ENCODE peak calls at places on chromosomes 16 and 17, in five cellular contexts. One of them, this sample, is unnamed.

GRCh38 chr17:20993863-20994778 is 48.7 kb downstream of the USP22 start:
- DNase-seq in coronary artery: peak
- DNase-seq in tibial nerve: no peak
- DNase-seq in SK-N-MC: no peak
- DNase-seq in CD4-positive, CD25-positive, alpha-beta regulatory T cell: no peak
- DNase-seq in this sample: no peak

GRCh38 chr16:35186045-35186759 is 1726.8 kb downstream of the TP53TG3F start:
- DNase-seq in coronary artery: peak
- DNase-seq in CD4-positive, CD25-positive, alpha-beta regulatory T cell: no peak
- DNase-seq in SK-N-MC: no peak
- DNase-seq in tibial nerve: no peak
- DNase-seq in this sample: no peak

GRCh38 chr17:55661359-55661758 is 61.3 kb downstream of the TMEM100 start:
- DNase-seq in coronary artery: no peak
- DNase-seq in SK-N-MC: no peak
- DNase-seq in tibial nerve: no peak
- DNase-seq in CD4-positive, CD25-positive, alpha-beta regulatory T cell: no peak
- DNase-seq in this sample: no peak

GRCh38 chr17:74372426-74372825 is 5.1 kb downstream of the GPR142 start:
- DNase-seq in tibial nerve: no peak
- DNase-seq in CD4-positive, CD25-positive, alpha-beta regulatory T cell: no peak
- DNase-seq in coronary artery: no peak
- DNase-seq in SK-N-MC: no peak
- DNase-seq in this sample: no peak

GRCh38 chr17:49290690-49291326 is 60.2 kb upstream of the PHOSPHO1 start:
- DNase-seq in SK-N-MC: peak
- DNase-seq in tibial nerve: peak
- DNase-seq in CD4-positive, CD25-positive, alpha-beta regulatory T cell: peak
- DNase-seq in coronary artery: no peak
- DNase-seq in this sample: peak

GRCh38 chr17:74512041-74512440 is 19.2 kb downstream of the CD300LB start:
- DNase-seq in tibial nerve: no peak
- DNase-seq in CD4-positive, CD25-positive, alpha-beta regulatory T cell: no peak
- DNase-seq in coronary artery: no peak
- DNase-seq in SK-N-MC: no peak
- DNase-seq in this sample: no peak

GRCh38 chr17:7856081-7856791 is 1.1 kb downstream of the NAA38 start:
- DNase-seq in coronary artery: no peak
- DNase-seq in SK-N-MC: no peak
- DNase-seq in CD4-positive, CD25-positive, alpha-beta regulatory T cell: no peak
- DNase-seq in tibial nerve: peak
- DNase-seq in this sample: no peak

GRCh38 chr17:63477471-63478440 is 895 bp downstream of the ACE start:
- DNase-seq in SK-N-MC: no peak
- DNase-seq in coronary artery: no peak
- DNase-seq in CD4-positive, CD25-positive, alpha-beta regulatory T cell: no peak
- DNase-seq in tibial nerve: no peak
- DNase-seq in this sample: no peak

GRCh38 chr16:66481943-66482390 is 54.9 kb downstream of the BEAN1 start:
- DNase-seq in CD4-positive, CD25-positive, alpha-beta regulatory T cell: no peak
- DNase-seq in SK-N-MC: no peak
- DNase-seq in coronary artery: no peak
- DNase-seq in tibial nerve: no peak
- DNase-seq in this sample: no peak

GRCh38 chr17:43389022-43389947 is 9.5 kb upstream of the ARL4D start:
- DNase-seq in CD4-positive, CD25-positive, alpha-beta regulatory T cell: peak
- DNase-seq in SK-N-MC: peak
- DNase-seq in tibial nerve: peak
- DNase-seq in coronary artery: peak
- DNase-seq in this sample: no peak

GRCh38 chr17:79791354-79792123 is 5.3 kb downstream of the CBX8 start:
- DNase-seq in tibial nerve: no peak
- DNase-seq in coronary artery: no peak
- DNase-seq in CD4-positive, CD25-positive, alpha-beta regulatory T cell: no peak
- DNase-seq in SK-N-MC: no peak
- DNase-seq in this sample: no peak

GRCh38 chr16:88446736-88447135 is 6.3 kb upstream of the ZFPM1 start:
- DNase-seq in coronary artery: no peak
- DNase-seq in CD4-positive, CD25-positive, alpha-beta regulatory T cell: no peak
- DNase-seq in tibial nerve: no peak
- DNase-seq in SK-N-MC: no peak
- DNase-seq in this sample: no peak

GRCh38 chr16:56203052-56203451 is 11.8 kb downstream of the GNAO1 start:
- DNase-seq in CD4-positive, CD25-positive, alpha-beta regulatory T cell: no peak
- DNase-seq in coronary artery: no peak
- DNase-seq in tibial nerve: no peak
- DNase-seq in SK-N-MC: no peak
- DNase-seq in this sample: no peak

GRCh38 chr17:49021095-49021767 is 24.0 kb downstream of the IGF2BP1 start:
- DNase-seq in SK-N-MC: no peak
- DNase-seq in tibial nerve: no peak
- DNase-seq in CD4-positive, CD25-positive, alpha-beta regulatory T cell: no peak
- DNase-seq in coronary artery: no peak
- DNase-seq in this sample: no peak

GRCh38 chr17:29835438-29836351 is 94.3 kb downstream of the SSH2 start:
- DNase-seq in CD4-positive, CD25-positive, alpha-beta regulatory T cell: no peak
- DNase-seq in SK-N-MC: no peak
- DNase-seq in tibial nerve: no peak
- DNase-seq in coronary artery: no peak
- DNase-seq in this sample: no peak

GRCh38 chr17:77696151-77696719 is 262.3 kb upstream of the TNRC6C start:
- DNase-seq in CD4-positive, CD25-positive, alpha-beta regulatory T cell: no peak
- DNase-seq in tibial nerve: no peak
- DNase-seq in SK-N-MC: no peak
- DNase-seq in coronary artery: peak
- DNase-seq in this sample: no peak

GRCh38 chr17:68614718-68615117 is 13.6 kb upstream of the FAM20A start:
- DNase-seq in CD4-positive, CD25-positive, alpha-beta regulatory T cell: no peak
- DNase-seq in coronary artery: no peak
- DNase-seq in tibial nerve: no peak
- DNase-seq in SK-N-MC: no peak
- DNase-seq in this sample: no peak

GRCh38 chr17:59152925-59153324 is 2.1 kb downstream of the SKA2 start:
- DNase-seq in SK-N-MC: no peak
- DNase-seq in CD4-positive, CD25-positive, alpha-beta regulatory T cell: no peak
- DNase-seq in tibial nerve: no peak
- DNase-seq in coronary artery: no peak
- DNase-seq in this sample: no peak

GRCh38 chr17:28482551-28483199 is 9.2 kb downstream of the SLC13A2 start:
- DNase-seq in tibial nerve: no peak
- DNase-seq in CD4-positive, CD25-positive, alpha-beta regulatory T cell: no peak
- DNase-seq in coronary artery: no peak
- DNase-seq in SK-N-MC: no peak
- DNase-seq in this sample: no peak

GRCh38 chr16:75374388-75374787 is 58.9 kb downstream of the CFDP1 start:
- DNase-seq in tibial nerve: no peak
- DNase-seq in CD4-positive, CD25-positive, alpha-beta regulatory T cell: no peak
- DNase-seq in SK-N-MC: no peak
- DNase-seq in coronary artery: no peak
- DNase-seq in this sample: no peak

GRCh38 chr16:82748026-82748425 is 121.3 kb downstream of the CDH13 start:
- DNase-seq in tibial nerve: no peak
- DNase-seq in CD4-positive, CD25-positive, alpha-beta regulatory T cell: no peak
- DNase-seq in SK-N-MC: no peak
- DNase-seq in coronary artery: no peak
- DNase-seq in this sample: no peak

GRCh38 chr16:86965840-86966239 is 351.4 kb downstream of the C16orf95 start:
- DNase-seq in coronary artery: no peak
- DNase-seq in CD4-positive, CD25-positive, alpha-beta regulatory T cell: no peak
- DNase-seq in tibial nerve: no peak
- DNase-seq in SK-N-MC: no peak
- DNase-seq in this sample: no peak

GRCh38 chr16:28538733-28539596 is at the start of gene NUPR1:
- DNase-seq in SK-N-MC: no peak
- DNase-seq in tibial nerve: peak
- DNase-seq in CD4-positive, CD25-positive, alpha-beta regulatory T cell: no peak
- DNase-seq in coronary artery: peak
- DNase-seq in this sample: peak

GRCh38 chr17:67488161-67488560 is 111.1 kb downstream of the PITPNC1 start:
- DNase-seq in SK-N-MC: no peak
- DNase-seq in CD4-positive, CD25-positive, alpha-beta regulatory T cell: no peak
- DNase-seq in tibial nerve: no peak
- DNase-seq in coronary artery: no peak
- DNase-seq in this sample: no peak

GRCh38 chr16:5642034-5642433 is 544.4 kb upstream of the EEF2KMT start:
- DNase-seq in tibial nerve: no peak
- DNase-seq in coronary artery: no peak
- DNase-seq in CD4-positive, CD25-positive, alpha-beta regulatory T cell: no peak
- DNase-seq in SK-N-MC: no peak
- DNase-seq in this sample: no peak

GRCh38 chr17:3027786-3028532 is 35.4 kb downstream of the OR1D5 start:
- DNase-seq in SK-N-MC: no peak
- DNase-seq in coronary artery: no peak
- DNase-seq in CD4-positive, CD25-positive, alpha-beta regulatory T cell: no peak
- DNase-seq in tibial nerve: no peak
- DNase-seq in this sample: no peak

GRCh38 chr17:79087428-79088143 is 13.0 kb downstream of the ENGASE start:
- DNase-seq in CD4-positive, CD25-positive, alpha-beta regulatory T cell: peak
- DNase-seq in SK-N-MC: no peak
- DNase-seq in coronary artery: no peak
- DNase-seq in tibial nerve: peak
- DNase-seq in this sample: no peak

GRCh38 chr17:79577485-79578187 is 33.2 kb downstream of the RBFOX3 start:
- DNase-seq in coronary artery: no peak
- DNase-seq in tibial nerve: no peak
- DNase-seq in CD4-positive, CD25-positive, alpha-beta regulatory T cell: no peak
- DNase-seq in SK-N-MC: no peak
- DNase-seq in this sample: no peak

GRCh38 chr16:23952128-23953041 is 116.6 kb downstream of the PRKCB start:
- DNase-seq in SK-N-MC: peak
- DNase-seq in coronary artery: peak
- DNase-seq in tibial nerve: peak
- DNase-seq in CD4-positive, CD25-positive, alpha-beta regulatory T cell: no peak
- DNase-seq in this sample: no peak

GRCh38 chr17:43698678-43699437 is 37.1 kb upstream of the MEOX1 start:
- DNase-seq in CD4-positive, CD25-positive, alpha-beta regulatory T cell: no peak
- DNase-seq in coronary artery: no peak
- DNase-seq in SK-N-MC: no peak
- DNase-seq in tibial nerve: no peak
- DNase-seq in this sample: no peak

GRCh38 chr16:85376292-85377095 is 236.6 kb upstream of the GSE1 start:
- DNase-seq in SK-N-MC: no peak
- DNase-seq in CD4-positive, CD25-positive, alpha-beta regulatory T cell: no peak
- DNase-seq in coronary artery: no peak
- DNase-seq in tibial nerve: no peak
- DNase-seq in this sample: no peak

GRCh38 chr16:67879462-67879861 is 5.2 kb upstream of the NRN1L start:
- DNase-seq in CD4-positive, CD25-positive, alpha-beta regulatory T cell: no peak
- DNase-seq in coronary artery: no peak
- DNase-seq in SK-N-MC: no peak
- DNase-seq in tibial nerve: no peak
- DNase-seq in this sample: no peak

GRCh38 chr16:22191089-22191965 is 14.8 kb upstream of the EEF2K start:
- DNase-seq in tibial nerve: peak
- DNase-seq in CD4-positive, CD25-positive, alpha-beta regulatory T cell: peak
- DNase-seq in SK-N-MC: peak
- DNase-seq in coronary artery: no peak
- DNase-seq in this sample: peak

GRCh38 chr16:280005-280421 is 378 bp upstream of the ARHGDIG start:
- DNase-seq in CD4-positive, CD25-positive, alpha-beta regulatory T cell: no peak
- DNase-seq in tibial nerve: no peak
- DNase-seq in coronary artery: no peak
- DNase-seq in SK-N-MC: no peak
- DNase-seq in this sample: no peak
- H3K4me3 ChIP-seq in CD4-positive, CD25-positive, alpha-beta regulatory T cell: no peak
- H3K4me3 ChIP-seq in tibial nerve: peak
- H3K4me3 ChIP-seq in coronary artery: peak
- H3K4me3 ChIP-seq in SK-N-MC: no peak
- H3K4me3 ChIP-seq in this sample: peak

GRCh38 chr17:72510454-72511016 is 389.7 kb downstream of the SOX9 start:
- DNase-seq in CD4-positive, CD25-positive, alpha-beta regulatory T cell: no peak
- DNase-seq in tibial nerve: no peak
- DNase-seq in SK-N-MC: no peak
- DNase-seq in coronary artery: no peak
- DNase-seq in this sample: no peak
- H3K4me3 ChIP-seq in CD4-positive, CD25-positive, alpha-beta regulatory T cell: no peak
- H3K4me3 ChIP-seq in tibial nerve: no peak
- H3K4me3 ChIP-seq in SK-N-MC: no peak
- H3K4me3 ChIP-seq in coronary artery: no peak
- H3K4me3 ChIP-seq in this sample: peak

GRCh38 chr17:57874058-57874419 is 24.2 kb upstream of the MRPS23 start:
- DNase-seq in CD4-positive, CD25-positive, alpha-beta regulatory T cell: no peak
- DNase-seq in coronary artery: no peak
- DNase-seq in tibial nerve: no peak
- DNase-seq in SK-N-MC: no peak
- DNase-seq in this sample: no peak
- H3K4me3 ChIP-seq in CD4-positive, CD25-positive, alpha-beta regulatory T cell: no peak
- H3K4me3 ChIP-seq in coronary artery: peak
- H3K4me3 ChIP-seq in tibial nerve: peak
- H3K4me3 ChIP-seq in SK-N-MC: peak
- H3K4me3 ChIP-seq in this sample: no peak

GRCh38 chr16:49588729-49589384 is 215.3 kb downstream of the C16orf78 start:
- DNase-seq in SK-N-MC: no peak
- DNase-seq in tibial nerve: no peak
- DNase-seq in coronary artery: peak
- DNase-seq in CD4-positive, CD25-positive, alpha-beta regulatory T cell: no peak
- DNase-seq in this sample: no peak
- H3K4me3 ChIP-seq in SK-N-MC: no peak
- H3K4me3 ChIP-seq in tibial nerve: no peak
- H3K4me3 ChIP-seq in coronary artery: no peak
- H3K4me3 ChIP-seq in CD4-positive, CD25-positive, alpha-beta regulatory T cell: no peak
- H3K4me3 ChIP-seq in this sample: no peak

DNA sequence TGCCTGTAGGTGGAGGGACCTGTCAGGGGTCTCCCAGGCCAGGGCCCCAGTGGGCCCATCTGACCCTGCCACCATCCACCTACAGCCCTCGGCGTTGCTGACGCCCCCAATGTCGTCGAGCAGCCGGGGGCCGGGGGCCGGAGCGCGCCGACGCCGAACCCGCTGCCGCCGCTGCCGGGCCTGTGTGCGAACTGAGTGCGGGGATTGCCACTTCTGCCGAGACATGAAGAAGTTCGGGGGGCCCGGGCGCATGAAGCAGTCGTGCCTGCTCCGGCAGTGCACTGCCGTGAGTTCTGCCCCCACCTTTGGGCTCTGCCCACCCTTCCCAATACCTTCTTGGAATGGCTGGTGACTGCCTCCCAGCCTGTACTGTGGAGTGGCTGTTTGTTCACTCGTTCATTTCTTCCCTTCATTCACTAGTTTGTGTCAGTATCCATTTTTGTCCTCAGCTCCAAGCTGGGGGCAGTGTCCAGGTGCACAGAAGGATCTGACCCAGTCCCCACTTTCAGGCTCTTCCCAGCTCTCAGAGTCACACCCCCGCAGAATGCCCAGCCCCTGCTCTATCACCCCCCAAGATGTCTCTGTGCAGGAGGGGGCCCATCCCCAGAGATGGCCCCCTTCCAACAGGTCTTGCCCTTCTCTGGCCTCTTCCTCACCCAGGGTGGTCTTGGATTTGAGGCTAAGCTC is 2.4 kb downstream of the FBXL19 start:
- DNase-seq in coronary artery: no peak
- DNase-seq in CD4-positive, CD25-positive, alpha-beta regulatory T cell: no peak
- DNase-seq in SK-N-MC: no peak
- DNase-seq in tibial nerve: no peak
- DNase-seq in this sample: no peak
- H3K4me3 ChIP-seq in coronary artery: no peak
- H3K4me3 ChIP-seq in CD4-positive, CD25-positive, alpha-beta regulatory T cell: no peak
- H3K4me3 ChIP-seq in SK-N-MC: no peak
- H3K4me3 ChIP-seq in tibial nerve: no peak
- H3K4me3 ChIP-seq in this sample: no peak

GRCh38 chr17:8948462-8948861 is 17.0 kb downstream of the PIK3R5 start:
- DNase-seq in coronary artery: no peak
- DNase-seq in CD4-positive, CD25-positive, alpha-beta regulatory T cell: no peak
- DNase-seq in tibial nerve: no peak
- DNase-seq in SK-N-MC: no peak
- DNase-seq in this sample: no peak
- H3K4me3 ChIP-seq in coronary artery: no peak
- H3K4me3 ChIP-seq in CD4-positive, CD25-positive, alpha-beta regulatory T cell: peak
- H3K4me3 ChIP-seq in tibial nerve: no peak
- H3K4me3 ChIP-seq in SK-N-MC: no peak
- H3K4me3 ChIP-seq in this sample: no peak